ENCODE peak calls at places on chromosome 6, in five cellular contexts. A is fibroblast of lung, B is substantia nigra, H is mammary epithelial cell, E is neuronal stem cell. S is an unnamed sample.

GRCh38 chr6:14059791-14060436 is 57.7 kb upstream of the CD83 start:
- DNase-seq in B (no peak), H (peak), E (no peak), A (peak), S (peak)

GRCh38 chr6:11535801-11536230 is 1.7 kb upstream of the TMEM170B start:
- DNase-seq in A (peak), B (no peak), E (no peak), H (peak), S (peak)

GRCh38 chr6:95087394-95088097 is 489.8 kb upstream of the MANEA start:
- DNase-seq in E (no peak), A (peak), B (no peak), H (peak), S (peak)

GRCh38 chr6:19836799-19837510 is at the start of gene ID4:
- DNase-seq in H (peak), B (peak), A (peak), E (peak), S (peak)

GRCh38 chr6:54980511-54981275 is 134.1 kb downstream of the FAM83B start:
- DNase-seq in B (no peak), A (peak), H (peak), E (no peak), S (peak)

GRCh38 chr6:106283476-106283875 is 42.1 kb downstream of the ATG5 start:
- DNase-seq in E (no peak), B (no peak), H (no peak), A (no peak), S (no peak)

GRCh38 chr6:7730852-7731251 is 5.0 kb downstream of the BMP6 start:
- DNase-seq in H (peak), A (peak), E (no peak), B (no peak), S (peak)

GRCh38 chr6:11096109-11096508 is 2.5 kb downstream of the SMIM13 start:
- DNase-seq in E (no peak), B (no peak), A (peak), H (peak), S (peak)

GRCh38 chr6:87590989-87591388 is 1.1 kb downstream of the ORC3 start:
- DNase-seq in E (no peak), B (no peak), A (no peak), H (peak), S (no peak)

GRCh38 chr6:18269253-18269652 is 4.9 kb upstream of the DEK start:
- DNase-seq in A (peak), E (no peak), H (peak), B (no peak), S (peak)

GRCh38 chr6:157411368-157411767 is 30.4 kb downstream of the ZDHHC14 start:
- DNase-seq in H (no peak), E (no peak), B (no peak), A (no peak), S (no peak)

GRCh38 chr6:42066156-42066555 is 15.8 kb downstream of the TAF8 start:
- DNase-seq in E (no peak), B (no peak), A (no peak), H (no peak), S (no peak)

GRCh38 chr6:14466278-14466677 is 348.7 kb downstream of the CD83 start:
- DNase-seq in B (no peak), H (no peak), A (no peak), E (no peak), S (no peak)

GRCh38 chr6:62371395-62371794 is 85.4 kb upstream of the KHDRBS2 start:
- DNase-seq in A (no peak), E (no peak), H (no peak), B (no peak), S (no peak)

GRCh38 chr6:8588176-8588575 is 152.8 kb upstream of the SLC35B3 start:
- DNase-seq in H (no peak), B (no peak), E (no peak), A (no peak), S (no peak)

GRCh38 chr6:143321687-143322086 is 128.8 kb downstream of the ADAT2 start:
- DNase-seq in E (no peak), B (no peak), H (no peak), A (no peak), S (no peak)

GRCh38 chr6:133179483-133179882 is 61.7 kb upstream of the EYA4 start:
- DNase-seq in H (no peak), E (no peak), A (no peak), B (no peak), S (no peak)

GRCh38 chr6:50007821-50008220 is 14.0 kb downstream of the DEFB110 start:
- DNase-seq in E (no peak), H (peak), B (no peak), A (peak), S (peak)

GRCh38 chr6:135002229-135002844 is 52.3 kb downstream of the HBS1L start:
- DNase-seq in B (no peak), E (no peak), H (no peak), A (peak), S (peak)

GRCh38 chr6:85494551-85495337 is 44.9 kb downstream of the NT5E start:
- DNase-seq in E (no peak), H (peak), B (no peak), A (peak), S (peak)

GRCh38 chr6:145015739-145016558 is 719.4 kb downstream of the EPM2A start:
- DNase-seq in A (peak), E (no peak), H (peak), B (no peak), S (peak)

GRCh38 chr6:87116922-87117321 is 22.0 kb upstream of the CGA start:
- DNase-seq in B (no peak), A (no peak), H (no peak), E (no peak), S (no peak)

GRCh38 chr6:45049188-45049843 is 278.8 kb upstream of the RUNX2 start:
- DNase-seq in A (no peak), B (no peak), E (no peak), H (peak), S (peak)

GRCh38 chr6:28816909-28817807 is 106.6 kb downstream of the TRIM27 start:
- DNase-seq in H (peak), A (peak), B (no peak), E (no peak), S (peak)

GRCh38 chr6:9295641-9296040 is 860.3 kb upstream of the SLC35B3 start:
- DNase-seq in E (no peak), H (no peak), B (no peak), A (no peak), S (no peak)

GRCh38 chr6:21587925-21588811 is 5.4 kb upstream of the SOX4 start:
- DNase-seq in B (peak), A (peak), E (peak), H (peak), S (peak)

GRCh38 chr6:128307671-128308070 is 212.7 kb downstream of the PTPRK start:
- DNase-seq in E (no peak), B (no peak), H (peak), A (no peak), S (peak)

GRCh38 chr6:113646701-113647100 is 210.4 kb upstream of the MARCKS start:
- DNase-seq in A (no peak), H (no peak), E (no peak), B (no peak), S (no peak)

GRCh38 chr6:113645986-113646385 is 211.2 kb upstream of the MARCKS start:
- DNase-seq in H (no peak), B (no peak), E (no peak), A (no peak), S (no peak)

GRCh38 chr6:113644861-113645575 is 212.1 kb upstream of the MARCKS start:
- DNase-seq in B (no peak), A (peak), H (peak), E (no peak), S (peak)

GRCh38 chr6:113647158-113647889 is 209.8 kb upstream of the MARCKS start:
- DNase-seq in A (no peak), B (no peak), H (no peak), E (no peak), S (no peak)

DNA sequence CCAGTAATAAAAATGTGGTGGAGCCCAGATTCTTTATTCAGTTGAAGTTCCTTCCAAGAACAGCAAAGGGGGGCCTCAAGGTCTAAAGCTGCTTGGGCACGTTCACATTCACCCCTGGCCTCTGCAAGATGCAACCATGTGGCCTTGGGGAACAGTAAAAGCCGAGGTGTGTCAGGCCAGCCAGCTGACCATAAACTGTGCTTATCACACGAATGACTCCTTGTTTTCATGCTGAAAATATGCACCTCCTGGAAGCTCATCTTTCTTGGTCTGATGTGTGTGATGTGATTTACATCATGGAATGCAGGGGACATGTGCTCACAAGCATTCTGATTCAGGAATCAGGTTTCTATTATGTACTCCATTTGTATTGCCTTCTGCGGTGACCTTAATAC is 211.6 kb upstream of the MARCKS start:
- DNase-seq in E (no peak), H (peak), B (no peak), A (peak), S (peak)
- H3K27ac ChIP-seq in E (no peak), H (peak), B (no peak), A (no peak), S (peak)

GRCh38 chr6:159213401-159213800 is 44.2 kb downstream of the FNDC1 start:
- DNase-seq in B (no peak), E (no peak), H (no peak), A (peak), S (no peak)
- H3K27ac ChIP-seq in B (no peak), E (no peak), H (no peak), A (no peak), S (no peak)

GRCh38 chr6:137777299-137778075 is 89.6 kb upstream of the TNFAIP3 start:
- DNase-seq in H (no peak), A (peak), E (no peak), B (no peak), S (no peak)
- H3K27ac ChIP-seq in H (no peak), A (no peak), E (no peak), B (no peak), S (no peak)

DNA sequence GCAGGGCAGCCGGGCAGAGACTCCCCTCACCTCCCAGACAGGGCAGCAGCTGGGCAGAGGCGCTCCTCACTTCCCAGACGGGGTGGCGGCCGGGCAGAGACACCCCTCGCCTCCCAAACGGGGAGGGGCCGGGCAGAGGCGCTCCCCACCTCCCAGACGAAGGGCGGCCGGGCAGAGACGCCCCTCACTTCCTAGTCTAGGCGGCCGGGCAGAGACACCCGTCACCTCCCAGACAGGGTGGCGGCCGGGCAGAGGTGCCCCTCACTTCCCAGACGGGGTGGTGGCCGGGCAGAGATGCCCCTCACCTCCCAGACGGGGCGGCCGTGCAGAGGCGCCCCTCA is 6.6 kb upstream of the PRIM2 start:
- DNase-seq in H (no peak), B (no peak), E (no peak), A (no peak), S (no peak)
- H3K27ac ChIP-seq in H (no peak), B (no peak), E (no peak), A (peak), S (no peak)

DNA sequence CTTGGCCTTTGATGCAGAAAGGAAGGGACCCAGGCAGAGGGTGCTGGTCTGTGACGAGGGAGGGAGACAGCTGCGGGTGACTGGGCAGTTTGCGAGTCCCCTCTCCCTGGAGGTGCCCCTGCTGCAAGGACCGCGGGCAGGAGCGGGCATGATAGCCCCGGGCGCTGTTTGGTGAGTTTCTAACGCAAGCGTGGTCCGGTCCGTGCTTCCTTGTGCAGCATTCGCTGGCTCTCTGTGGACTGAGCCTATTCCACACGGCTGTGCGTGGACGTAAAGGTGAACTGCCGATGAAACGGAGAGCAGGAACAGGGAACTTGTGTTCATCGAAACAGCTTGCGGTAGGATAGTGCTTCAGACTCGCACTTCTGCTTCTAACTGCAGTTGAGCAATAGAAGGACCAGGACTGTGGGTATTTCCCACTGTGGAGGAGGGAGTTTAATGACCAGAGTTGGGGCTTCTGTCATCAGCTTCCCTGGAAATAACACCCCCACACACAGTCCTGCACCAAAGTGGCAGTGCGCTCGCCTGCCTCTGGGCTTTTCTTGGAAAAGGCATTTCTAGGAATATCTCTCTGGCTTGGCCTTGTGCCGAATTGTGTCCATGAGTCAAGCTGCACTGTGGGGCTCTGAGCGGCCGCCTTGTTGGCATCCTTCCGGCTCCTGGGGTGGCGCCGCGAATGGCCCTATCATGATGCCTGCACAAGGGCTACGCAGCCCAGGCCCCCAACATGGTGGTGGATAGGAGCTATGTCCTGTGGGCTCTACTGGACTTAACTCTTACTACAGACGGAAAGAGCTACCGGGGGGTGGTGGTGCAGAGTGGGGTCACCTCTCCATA is 48.9 kb downstream of the DUSP22 start:
- DNase-seq in A (no peak), B (no peak), H (no peak), E (no peak), S (no peak)
- H3K27ac ChIP-seq in A (no peak), B (no peak), H (no peak), E (no peak), S (no peak)

GRCh38 chr6:34664270-34664971 is 32.1 kb downstream of the ILRUN start:
- DNase-seq in B (no peak), A (peak), E (no peak), H (no peak), S (peak)
- H3K27ac ChIP-seq in B (no peak), A (peak), E (no peak), H (peak), S (peak)

GRCh38 chr6:30557683-30557981 is 537 bp downstream of the PRR3 start:
- DNase-seq in E (no peak), A (no peak), H (no peak), B (no peak), S (peak)
- H3K27ac ChIP-seq in E (no peak), A (peak), H (peak), B (peak), S (peak)